ENCODE peak calls at places on chromosomes 4 and X, in seven cellular contexts. Z, W, F, D, J, S and H are unnamed samples.

GRCh38 chr4:149176019-149176418 is 639.6 kb downstream of the IQCM start:
- DNase-seq in S (no peak), W (no peak), D (no peak), F (no peak), Z (no peak), J (no peak), H (no peak)

GRCh38 chr4:82718067-82718935 is 80.3 kb downstream of the SCD5 start:
- DNase-seq in W (no peak), J (no peak), F (no peak), S (peak), D (no peak), Z (peak), H (no peak)

GRCh38 chrX:136674270-136674986 is 26.5 kb downstream of the CD40LG start:
- DNase-seq in Z (no peak), S (no peak), J (no peak), W (no peak), F (no peak), D (no peak), H (no peak)

GRCh38 chr4:79831119-79831528 is 241.9 kb downstream of the ANTXR2 start:
- DNase-seq in W (no peak), J (no peak), S (no peak), F (no peak), Z (no peak), D (no peak), H (no peak)

GRCh38 chrX:33434256-33435092 is 223.1 kb upstream of the DMD start:
- DNase-seq in F (no peak), S (peak), D (peak), J (peak), Z (peak), W (peak), H (peak)

GRCh38 chr4:1053080-1053661 is 41.7 kb downstream of the FGFRL1 start:
- DNase-seq in Z (peak), S (no peak), W (no peak), F (no peak), J (no peak), D (no peak), H (peak)

GRCh38 chrX:154074199-154074598 is 23.3 kb downstream of the MECP2 start:
- DNase-seq in W (no peak), S (no peak), F (no peak), Z (peak), J (peak), D (no peak), H (peak)

GRCh38 chr4:5051210-5051691 is at the start of gene STK32B:
- DNase-seq in W (no peak), D (peak), F (no peak), S (peak), Z (peak), J (peak), H (peak)

GRCh38 chr4:142558851-142559250 is 287.2 kb downstream of the INPP4B start:
- DNase-seq in D (no peak), F (no peak), W (no peak), Z (peak), J (no peak), S (no peak), H (peak)

GRCh38 chrX:93468075-93468474 is 205.3 kb downstream of the NAP1L3 start:
- DNase-seq in F (no peak), J (no peak), S (no peak), Z (no peak), D (no peak), W (no peak), H (no peak)

GRCh38 chr4:38489924-38490639 is 173.9 kb upstream of the KLF3 start:
- DNase-seq in Z (no peak), S (peak), W (no peak), F (no peak), D (no peak), J (no peak), H (peak)

GRCh38 chr4:96183630-96184029 is 343.7 kb downstream of the PDHA2 start:
- DNase-seq in Z (no peak), J (no peak), S (no peak), F (no peak), D (no peak), W (no peak), H (no peak)

GRCh38 chr4:77015390-77015789 is 60.4 kb downstream of the CCNI start:
- DNase-seq in F (no peak), Z (peak), D (no peak), S (no peak), J (peak), W (no peak), H (peak)

GRCh38 chr4:132101526-132101925 is 1047.6 kb upstream of the PCDH10 start:
- DNase-seq in S (no peak), W (no peak), Z (peak), F (no peak), J (no peak), D (no peak), H (no peak)

GRCh38 chr4:39427477-39428119 is 20.9 kb downstream of the KLB start:
- DNase-seq in F (no peak), D (no peak), J (no peak), Z (no peak), W (no peak), S (no peak), H (peak)

GRCh38 chr4:112830753-112831386 is 193.9 kb downstream of the LARP7 start:
- DNase-seq in J (no peak), F (no peak), Z (no peak), D (no peak), W (no peak), S (no peak), H (no peak)

GRCh38 chrX:69320116-69320515 is 154.9 kb upstream of the PJA1 start:
- DNase-seq in J (no peak), D (no peak), Z (peak), W (no peak), S (no peak), F (no peak), H (no peak)

GRCh38 chrX:23820235-23820782 is 37.3 kb downstream of the SAT1 start:
- DNase-seq in F (no peak), J (no peak), W (no peak), D (no peak), S (no peak), Z (no peak), H (peak)

GRCh38 chr4:83340692-83341343 is 6.2 kb upstream of the HPSE start:
- DNase-seq in J (no peak), W (no peak), Z (no peak), D (peak), S (no peak), F (no peak), H (no peak)

GRCh38 chr4:76758290-76758882 is 139.6 kb downstream of the SOWAHB start:
- DNase-seq in J (peak), W (peak), F (no peak), D (peak), S (peak), Z (peak), H (peak)

GRCh38 chr4:33381806-33382205 is 2661.6 kb downstream of the PCDH7 start:
- DNase-seq in J (no peak), D (no peak), S (peak), W (no peak), F (no peak), Z (no peak), H (no peak)

GRCh38 chr4:105280338-105280809 is 133.7 kb downstream of the TET2 start:
- DNase-seq in J (peak), D (no peak), W (no peak), S (no peak), Z (peak), F (no peak), H (peak)

GRCh38 chr4:71266090-71266794 is 72.6 kb upstream of the SLC4A4 start:
- DNase-seq in S (no peak), D (no peak), W (no peak), J (no peak), F (no peak), Z (peak), H (peak)

GRCh38 chr4:52052475-52052780 is 1.3 kb downstream of the SPATA18 start:
- DNase-seq in D (no peak), Z (peak), J (no peak), F (no peak), S (no peak), W (no peak), H (no peak)

GRCh38 chrX:54492340-54492739 is 3.7 kb downstream of the FGD1 start:
- DNase-seq in J (no peak), D (peak), F (no peak), W (no peak), Z (peak), S (no peak), H (peak)

GRCh38 chr4:6257243-6258025 is 12.2 kb upstream of the WFS1 start:
- DNase-seq in W (no peak), Z (no peak), J (no peak), S (no peak), D (peak), F (no peak), H (no peak)

GRCh38 chrX:11381464-11381863 is 88.3 kb downstream of the AMELX start:
- DNase-seq in J (peak), W (no peak), F (no peak), S (peak), Z (peak), D (peak), H (peak)

GRCh38 chr4:7516116-7516772 is 81.5 kb upstream of the PSAPL1 start:
- DNase-seq in S (no peak), Z (no peak), W (no peak), F (no peak), J (no peak), D (no peak), H (peak)

GRCh38 chr4:161121451-161121850 is 1042.3 kb downstream of the FSTL5 start:
- DNase-seq in F (no peak), D (no peak), J (no peak), W (no peak), Z (no peak), S (no peak), H (no peak)

GRCh38 chrX:151153086-151153485 is 23.3 kb upstream of the GPR50 start:
- DNase-seq in W (no peak), F (no peak), S (peak), Z (peak), D (no peak), J (no peak), H (peak)

GRCh38 chr4:15755321-15755750 is 22.8 kb upstream of the CD38 start:
- DNase-seq in J (peak), Z (no peak), F (peak), D (no peak), W (no peak), S (no peak), H (peak)

GRCh38 chr4:99861120-99861905 is 32.9 kb downstream of the LAMTOR3 start:
- DNase-seq in F (no peak), D (peak), S (no peak), Z (no peak), J (no peak), W (no peak), H (no peak)

GRCh38 chrX:24216037-24216436 is 66.5 kb downstream of the ZFX start:
- DNase-seq in J (no peak), W (no peak), S (no peak), Z (no peak), D (no peak), F (no peak), H (no peak)

GRCh38 chr4:77921701-77922100 is 59.1 kb downstream of the MRPL1 start:
- DNase-seq in J (peak), Z (peak), F (no peak), D (peak), W (no peak), S (no peak), H (peak)

GRCh38 chr4:1360423-1361283 is 13.6 kb downstream of the UVSSA start:
- DNase-seq in Z (peak), W (no peak), D (no peak), F (no peak), S (no peak), J (no peak), H (peak)

GRCh38 chrX:12961191-12961718 is 13.7 kb upstream of the TMSB4X start:
- DNase-seq in D (no peak), J (no peak), F (no peak), W (no peak), Z (no peak), S (no peak), H (no peak)

GRCh38 chrX:112731793-112732192 is 52.1 kb upstream of the LHFPL1 start:
- DNase-seq in J (no peak), S (no peak), W (no peak), D (no peak), F (no peak), Z (no peak), H (peak)